ENCODE peak calls at places on chromosomes 7 and 10, in nine cellular contexts. U, E, R, A, N, C, S, X and D are unnamed samples.

GRCh38 chr7:138882249-138882648 is 84.3 kb upstream of the ATP6V0A4 start:
- DNase-seq in U (no peak), E (no peak), R (no peak), A (no peak), N (no peak), C (no peak), S (no peak), X (no peak), D (no peak)

GRCh38 chr7:1818581-1819200 is 148.6 kb downstream of the ELFN1 start:
- DNase-seq in U (no peak), E (no peak), R (no peak), A (no peak), N (no peak), C (no peak), S (no peak), X (no peak), D (no peak)

GRCh38 chr7:125436220-125436619 is 506.6 kb upstream of the POT1 start:
- DNase-seq in U (no peak), E (no peak), R (no peak), A (no peak), N (no peak), C (no peak), S (peak; percentile 57), X (no peak), D (no peak)

GRCh38 chr7:150369740-150370501 is 1.3 kb downstream of the REPIN1 start:
- DNase-seq in U (no peak), E (no peak), R (peak; percentile 21), A (no peak), N (no peak), C (no peak), S (no peak), X (peak; percentile 25), D (no peak)

GRCh38 chr7:47720141-47720906 is 138.4 kb upstream of the TNS3 start:
- DNase-seq in U (no peak), E (no peak), R (peak; percentile 42), A (no peak), N (peak; percentile 56), C (peak; percentile 31), S (no peak), X (peak; percentile 49), D (no peak)

GRCh38 chr7:1845536-1846311 is 175.6 kb downstream of the ELFN1 start:
- DNase-seq in U (no peak), E (no peak), R (no peak), A (no peak), N (peak; percentile 4), C (no peak), S (no peak), X (no peak), D (no peak)

GRCh38 chr7:144027070-144027469 is 21.7 kb upstream of the OR2A5 start:
- DNase-seq in U (no peak), E (no peak), R (peak; percentile 39), A (peak; percentile 56), N (no peak), C (no peak), S (no peak), X (peak; percentile 12), D (no peak)

GRCh38 chr7:101915000-101915399 is 97.6 kb downstream of the CUX1 start:
- DNase-seq in U (no peak), E (no peak), R (no peak), A (peak; percentile 29), N (no peak), C (no peak), S (no peak), X (no peak), D (peak; percentile 87)

GRCh38 chr7:7595451-7595850 is 28.8 kb downstream of the MIOS start:
- DNase-seq in U (no peak), E (no peak), R (peak; percentile 14), A (peak; percentile 22), N (no peak), C (no peak), S (no peak), X (peak; percentile 12), D (no peak)

GRCh38 chr10:128165536-128165935 is 39.3 kb upstream of the MKI67 start:
- DNase-seq in U (no peak), E (no peak), R (no peak), A (no peak), N (no peak), C (no peak), S (no peak), X (no peak), D (no peak)

GRCh38 chr7:79282882-79283602 is 170.4 kb downstream of the MAGI2 start:
- DNase-seq in U (no peak), E (no peak), R (peak; percentile 90), A (no peak), N (no peak), C (peak; percentile 39), S (peak; percentile 16), X (peak; percentile 14), D (peak; percentile 30)

GRCh38 chr10:16195178-16195769 is 241.5 kb upstream of the PTER start:
- DNase-seq in U (no peak), E (no peak), R (no peak), A (no peak), N (no peak), C (no peak), S (no peak), X (no peak), D (no peak)